ENCODE peak calls at places on chromosomes 11 and 22, in five cellular contexts. P is pancreas, L is upper lobe of right lung, N is neural progenitor cell, F is foreskin keratinocyte. T is an unnamed sample. For H3K4me1, the result is how much of the 10 kb centered on the place peaks cover.

GRCh38 chr22:19632671-19633148 is 81.6 kb upstream of the SEPTIN5 start:
- DNase-seq in F (peak), N (no peak), P (no peak), L (no peak), T (no peak)

GRCh38 chr11:126490261-126490660 is 134.8 kb downstream of the ST3GAL4 start:
- DNase-seq in N (no peak), L (peak), P (no peak), F (no peak), T (no peak)

GRCh38 chr11:59158206-59159068 is 13.5 kb upstream of the DTX4 start:
- DNase-seq in N (peak), F (peak), P (no peak), L (no peak), T (peak)

GRCh38 chr11:47460571-47461235 is 11.8 kb upstream of the RAPSN start:
- DNase-seq in P (no peak), L (no peak), N (no peak), F (no peak), T (no peak)

GRCh38 chr11:92340839-92341238 is 116.2 kb downstream of the FAT3 start:
- DNase-seq in N (peak), P (peak), F (peak), L (no peak), T (no peak)

GRCh38 chr22:27114186-27114585 is 456.8 kb downstream of the MIAT start:
- DNase-seq in N (no peak), P (no peak), F (no peak), L (no peak), T (no peak)

GRCh38 chr11:100498780-100499179 is 188.3 kb upstream of the ARHGAP42 start:
- DNase-seq in P (no peak), N (no peak), F (no peak), L (no peak), T (no peak)

GRCh38 chr11:1931791-1932480 is 12.4 kb downstream of the TNNT3 start:
- DNase-seq in N (no peak), P (peak), F (no peak), L (no peak), T (no peak)

GRCh38 chr11:13760115-13760514 is 91.6 kb downstream of the FAR1 start:
- DNase-seq in F (peak), L (no peak), N (no peak), P (no peak), T (no peak)

GRCh38 chr11:128642571-128642970 is 51.3 kb upstream of the FLI1 start:
- DNase-seq in N (no peak), L (no peak), F (peak), P (no peak), T (no peak)

GRCh38 chr22:33180371-33180770 is 122.2 kb upstream of the SYN3 start:
- DNase-seq in F (peak), P (no peak), N (no peak), L (no peak), T (no peak)

GRCh38 chr22:39658367-39658766 is 87.8 kb downstream of the CACNA1I start:
- DNase-seq in P (no peak), F (peak), N (no peak), L (no peak), T (no peak)

GRCh38 chr22:20904008-20904979 is 12.9 kb upstream of the CRKL start:
- DNase-seq in F (peak), L (no peak), P (no peak), N (no peak), T (peak)

GRCh38 chr11:57217053-57217452 is 20.0 kb downstream of the APLNR start:
- DNase-seq in P (no peak), L (no peak), F (no peak), N (no peak), T (no peak)

GRCh38 chr11:9672288-9672916 is 8.5 kb downstream of the SWAP70 start:
- DNase-seq in N (no peak), P (no peak), L (no peak), F (peak), T (no peak)

GRCh38 chr22:32355760-32356159 is 1.9 kb upstream of the RFPL3 start:
- DNase-seq in F (peak), P (no peak), N (peak), L (no peak), T (peak)

GRCh38 chr22:21587803-21588611 is 20.5 kb downstream of the UBE2L3 start:
- DNase-seq in N (no peak), F (no peak), L (no peak), P (no peak), T (no peak)

GRCh38 chr11:43984519-43985385 is 42.3 kb downstream of the C11orf96 start:
- DNase-seq in L (peak), F (no peak), P (peak), N (no peak), T (no peak)

GRCh38 chr11:43984039-43984438 is 41.6 kb downstream of the C11orf96 start:
- DNase-seq in L (no peak), F (no peak), N (no peak), P (no peak), T (no peak)

GRCh38 chr11:43982421-43982820 is 40.0 kb downstream of the C11orf96 start:
- DNase-seq in P (no peak), F (no peak), N (no peak), L (no peak), T (no peak)

GRCh38 chr11:43983221-43983795 is 40.9 kb downstream of the C11orf96 start:
- DNase-seq in F (no peak), N (no peak), L (no peak), P (no peak), T (peak)

DNA sequence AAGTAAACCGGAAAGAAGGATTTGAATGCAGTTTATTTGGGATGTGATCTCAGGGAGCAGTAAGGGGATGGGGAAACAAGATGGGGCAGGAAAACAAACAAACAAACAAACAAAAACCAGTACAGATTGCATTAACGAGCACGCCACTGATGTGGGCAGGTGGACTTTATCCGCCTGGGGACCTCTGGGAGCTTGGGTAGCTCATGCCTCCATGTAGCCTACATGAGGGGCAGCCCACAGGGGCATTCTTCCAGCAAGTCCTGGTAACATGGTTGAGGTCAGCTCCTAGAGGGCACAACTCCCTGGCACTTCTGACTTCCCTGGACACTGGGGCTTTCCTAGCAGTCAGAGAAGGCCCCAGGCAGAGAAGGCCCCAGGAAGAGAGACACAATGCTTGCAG is 38.6 kb downstream of the C11orf96 start:
- DNase-seq in L (no peak), F (no peak), P (no peak), N (no peak), T (no peak)
- H3K4me1 ChIP-seq in L (under half), F (under half), P (under half), N (under half), T (under half)

GRCh38 chr11:112221263-112221835 is 4.9 kb upstream of the PTS start:
- DNase-seq in F (peak), N (no peak), L (no peak), P (no peak), T (no peak)
- H3K27ac ChIP-seq in F (peak), N (no peak), L (peak), P (no peak), T (peak)

GRCh38 chr22:38223289-38223960 is 21.6 kb downstream of the MAFF start:
- DNase-seq in N (no peak), L (no peak), P (no peak), F (no peak), T (no peak)
- H3K4me1 ChIP-seq in N (under half), L (under half), P (under half), F (under half), T (under half)

GRCh38 chr22:46752286-46752685 is 10.2 kb upstream of the TBC1D22A start:
- DNase-seq in L (no peak), N (no peak), F (no peak), P (peak), T (no peak)

GRCh38 chr22:46749682-46750529 is 11.9 kb upstream of the CERK start:
- DNase-seq in L (peak), F (no peak), N (no peak), P (no peak), T (no peak)

GRCh38 chr22:46750530-46750800 is 12.0 kb upstream of the TBC1D22A start:
- DNase-seq in F (no peak), L (no peak), N (no peak), P (no peak), T (no peak)

GRCh38 chr22:46748948-46749681 is 11.1 kb upstream of the CERK start:
- DNase-seq in P (no peak), N (no peak), F (no peak), L (peak), T (peak)

GRCh38 chr22:46750861-46751260 is 11.6 kb upstream of the TBC1D22A start:
- DNase-seq in L (peak), P (peak), N (no peak), F (no peak), T (peak)
- H3K27ac ChIP-seq in L (peak), P (no peak), N (no peak), F (no peak), T (peak)

GRCh38 chr22:23831781-23832180 is 7.0 kb downstream of the DERL3 start:
- DNase-seq in N (no peak), L (peak), P (no peak), F (no peak), T (no peak)

GRCh38 chr22:23827351-23827995 is 11.3 kb downstream of the DERL3 start:
- DNase-seq in N (peak), F (no peak), L (no peak), P (no peak), T (no peak)

GRCh38 chr22:23828800-23829680 is 9.8 kb downstream of the DERL3 start:
- DNase-seq in F (no peak), N (no peak), L (no peak), P (no peak), T (no peak)

GRCh38 chr22:23831261-23831660 is 7.5 kb downstream of the DERL3 start:
- DNase-seq in P (no peak), F (no peak), N (no peak), L (peak), T (no peak)

DNA sequence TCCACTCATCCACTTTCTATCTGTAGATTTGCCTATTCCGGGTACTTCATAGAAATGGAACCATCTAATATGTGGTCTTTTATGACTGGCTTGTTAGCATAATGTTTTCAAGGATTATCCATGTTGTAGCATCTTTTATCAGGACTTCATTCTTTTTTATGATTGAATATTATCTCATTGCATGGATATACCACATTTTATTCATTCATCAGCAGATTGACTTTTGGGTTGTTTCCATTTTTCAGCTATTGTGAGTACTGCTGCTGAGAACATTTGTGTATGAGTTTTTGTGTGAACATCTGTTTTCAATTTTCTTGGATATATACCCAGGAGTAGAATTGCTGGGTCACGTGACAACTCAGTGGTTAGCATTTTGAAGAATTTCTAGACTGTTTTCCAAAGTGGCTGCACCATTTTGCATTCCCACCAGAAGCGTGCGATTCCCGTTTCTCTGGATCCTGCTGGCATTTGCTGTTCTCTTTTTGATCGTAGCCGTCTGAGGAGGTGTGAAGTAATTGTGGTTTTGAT is 8.9 kb downstream of the DERL3 start:
- DNase-seq in L (no peak), N (no peak), F (no peak), P (no peak), T (no peak)
- H3K4me1 ChIP-seq in L (under half), N (under half), F (under half), P (under half), T (under half)

DNA sequence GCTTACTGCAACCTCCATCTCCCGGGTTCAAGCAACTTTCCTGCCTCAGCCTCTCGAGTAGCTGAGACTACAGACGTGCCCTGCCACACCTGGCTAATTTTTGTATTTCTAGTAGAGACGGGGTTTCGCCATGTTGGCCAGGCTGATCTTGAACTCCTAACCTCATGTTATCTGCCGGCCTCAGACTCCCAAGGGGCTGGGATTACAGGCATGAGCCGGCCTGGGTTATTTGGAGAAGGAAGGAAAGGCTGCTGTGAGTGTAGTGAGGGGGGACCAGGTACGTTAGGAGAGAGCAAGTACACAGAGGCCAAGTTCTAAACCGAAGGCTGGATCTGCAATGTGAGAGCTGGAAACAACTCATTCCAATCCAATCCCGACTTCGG is 453 bp downstream of the BATF2 start:
- DNase-seq in N (no peak), L (no peak), F (no peak), P (no peak), T (no peak)
- H3K27ac ChIP-seq in N (no peak), L (peak), F (no peak), P (peak), T (no peak)

GRCh38 chr11:86046111-86046510 is 22.8 kb downstream of the PICALM start:
- DNase-seq in N (no peak), P (no peak), L (no peak), F (peak), T (no peak)
- H3K4me1 ChIP-seq in N (under half), P (under half), L (half or more), F (under half), T (under half)

GRCh38 chr22:42754658-42755057 is 34.0 kb upstream of the A4GALT start:
- DNase-seq in P (no peak), L (no peak), N (no peak), F (no peak), T (peak)

GRCh38 chr22:42757475-42757874 is 36.8 kb upstream of the A4GALT start:
- DNase-seq in F (no peak), L (no peak), P (no peak), N (peak), T (no peak)

GRCh38 chr22:42747701-42748513 is 27.2 kb upstream of the A4GALT start:
- DNase-seq in F (peak), L (no peak), P (no peak), N (peak), T (no peak)

GRCh38 chr22:42752230-42752746 is 31.6 kb upstream of the A4GALT start:
- DNase-seq in P (no peak), N (peak), F (no peak), L (no peak), T (no peak)

DNA sequence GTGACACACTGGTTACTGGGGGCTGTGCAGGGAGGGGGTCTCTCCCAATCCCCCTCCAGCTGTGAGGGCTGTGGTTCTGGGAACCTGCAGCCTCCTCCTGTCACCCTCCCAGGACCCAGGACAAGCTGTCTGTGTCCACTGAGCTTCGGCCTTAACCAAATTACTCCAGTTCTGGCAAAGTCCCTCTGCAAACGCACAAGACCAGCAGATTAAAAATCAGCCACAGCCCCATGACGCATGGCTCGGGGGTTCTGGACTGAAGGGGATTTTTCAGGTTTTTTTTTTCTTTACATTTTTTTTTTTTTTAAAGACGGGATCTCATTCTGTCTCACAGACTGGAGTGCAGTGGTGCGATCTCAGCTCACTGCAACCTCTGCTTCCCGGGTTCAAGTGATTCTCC is 32.2 kb upstream of the A4GALT start:
- DNase-seq in N (no peak), P (no peak), L (no peak), F (no peak), T (no peak)
- H3K27ac ChIP-seq in N (no peak), P (no peak), L (peak), F (no peak), T (no peak)

DNA sequence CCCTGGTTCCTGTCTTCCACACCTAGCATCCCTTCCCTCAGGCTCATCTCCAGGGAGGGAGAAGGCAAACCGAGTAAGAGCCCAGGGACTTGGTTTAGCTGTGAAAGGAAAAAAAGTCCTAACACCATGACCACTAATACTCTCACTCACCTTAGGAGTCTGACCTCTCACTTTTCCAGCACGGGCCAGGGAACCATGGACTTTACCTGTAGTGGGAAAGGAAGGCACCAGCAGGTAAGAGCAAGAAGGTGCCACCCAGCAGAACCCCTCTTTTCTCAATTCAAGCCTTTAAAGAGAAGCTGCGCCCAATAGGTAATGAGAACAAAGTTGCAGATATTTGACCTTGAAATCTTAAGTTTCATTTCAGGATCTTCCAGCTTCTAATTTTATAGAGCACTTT is 1.1 kb downstream of the FAU start:
- DNase-seq in L (no peak), P (no peak), F (no peak), N (no peak), T (no peak)
- H3K4me1 ChIP-seq in L (under half), P (under half), F (under half), N (under half), T (under half)

T was measured in PC-9.